ENCODE peak calls at places on chromosomes 7 and 10, in ten cellular contexts. R, O, P, I, Z, N, C, W, L and E are unnamed samples.

GRCh38 chr7:149854611-149855367 is 16.6 kb downstream of the ZNF862 start:
- DNase-seq in P (no peak), Z (peak; percentile 62), W (peak; percentile 53), C (no peak), L (no peak), R (peak; percentile 64), I (no peak), N (peak; percentile 81), O (no peak), E (peak; percentile 36)

GRCh38 chr7:158664406-158664805 is 40.2 kb downstream of the NCAPG2 start:
- DNase-seq in R (no peak), C (no peak), N (no peak), L (no peak), O (no peak), Z (no peak), P (no peak), W (no peak), I (no peak), E (no peak)

GRCh38 chr7:22013711-22014110 is 68.0 kb upstream of the CDCA7L start:
- DNase-seq in O (no peak), W (no peak), C (no peak), I (no peak), R (no peak), L (no peak), Z (no peak), P (no peak), N (no peak), E (no peak)

GRCh38 chr7:108002726-108003590 is at the start of gene LAMB1:
- DNase-seq in Z (peak; percentile 87), C (peak; percentile 83), R (peak; percentile 80), N (peak; percentile 98), L (peak; percentile 96), O (no peak), W (peak; percentile 73), I (peak; percentile 75), P (no peak), E (no peak)

GRCh38 chr7:5652118-5652517 is 129.3 kb downstream of the RNF216 start:
- DNase-seq in P (no peak), O (no peak), R (no peak), L (no peak), C (no peak), I (no peak), Z (no peak), N (no peak), W (no peak), E (no peak)

GRCh38 chr10:31120392-31120791 is 88.7 kb upstream of the ZNF438 start:
- DNase-seq in P (no peak), R (no peak), N (no peak), O (no peak), C (no peak), L (no peak), I (no peak), W (no peak), Z (no peak), E (no peak)

GRCh38 chr10:100508691-100509150 is 10.9 kb downstream of the SEC31B start:
- DNase-seq in P (no peak), N (peak; percentile 70), R (no peak), L (peak; percentile 60), Z (no peak), C (peak; percentile 73), O (peak; percentile 75), W (peak; percentile 56), I (peak; percentile 66), E (peak; percentile 46)

GRCh38 chr7:150370612-150371071 is 2.0 kb downstream of the REPIN1 start:
- DNase-seq in O (no peak), P (no peak), L (peak; percentile 5), C (no peak), Z (no peak), R (no peak), W (peak; percentile 55), I (no peak), N (no peak), E (no peak)

GRCh38 chr7:44279731-44280505 is 45.5 kb downstream of the CAMK2B start:
- DNase-seq in I (no peak), N (peak; percentile 28), O (no peak), W (no peak), C (no peak), R (peak; percentile 3), P (no peak), L (peak; percentile 39), Z (peak; percentile 38), E (no peak)

GRCh38 chr10:132175907-132176581 is 10.7 kb upstream of the DPYSL4 start:
- DNase-seq in I (no peak), N (peak; percentile 77), Z (no peak), R (peak; percentile 41), O (no peak), L (no peak), W (peak; percentile 25), C (peak; percentile 30), P (no peak), E (no peak)

GRCh38 chr10:13775786-13776780 is 189.3 kb downstream of the PRPF18 start:
- DNase-seq in O (no peak), P (no peak), W (no peak), R (no peak), L (no peak), I (no peak), N (no peak), C (peak; percentile 64), Z (no peak), E (no peak)

GRCh38 chr10:50216894-50217293 is 34.4 kb downstream of the ASAH2 start:
- DNase-seq in O (peak; percentile 85), W (peak; percentile 46), N (no peak), L (no peak), Z (no peak), I (no peak), P (no peak), C (no peak), R (no peak), E (no peak)

GRCh38 chr10:79347226-79347893 is at the start of gene PPIF:
- DNase-seq in I (peak; percentile 91), R (peak; percentile 96), Z (peak; percentile 98), N (peak; percentile 97), O (peak; percentile 96), W (peak; percentile 79), L (peak; percentile 95), P (peak; percentile 65), C (peak; percentile 93), E (peak; percentile 81)

GRCh38 chr10:79346388-79347225 is 662 bp upstream of the PPIF start:
- DNase-seq in N (peak; percentile 41), L (no peak), I (no peak), O (no peak), P (no peak), R (peak; percentile 34), Z (peak; percentile 54), W (no peak), C (no peak), E (peak; percentile 19)

GRCh38 chr10:79348640-79348988 is 1.3 kb downstream of the PPIF start:
- DNase-seq in N (no peak), Z (no peak), W (no peak), P (no peak), C (no peak), I (no peak), O (no peak), R (no peak), L (peak; percentile 44), E (no peak)

GRCh38 chr10:79349072-79349491 is 1.8 kb downstream of the PPIF start:
- DNase-seq in W (no peak), N (no peak), I (no peak), L (no peak), R (no peak), P (no peak), C (no peak), Z (no peak), O (no peak), E (no peak)

DNA sequence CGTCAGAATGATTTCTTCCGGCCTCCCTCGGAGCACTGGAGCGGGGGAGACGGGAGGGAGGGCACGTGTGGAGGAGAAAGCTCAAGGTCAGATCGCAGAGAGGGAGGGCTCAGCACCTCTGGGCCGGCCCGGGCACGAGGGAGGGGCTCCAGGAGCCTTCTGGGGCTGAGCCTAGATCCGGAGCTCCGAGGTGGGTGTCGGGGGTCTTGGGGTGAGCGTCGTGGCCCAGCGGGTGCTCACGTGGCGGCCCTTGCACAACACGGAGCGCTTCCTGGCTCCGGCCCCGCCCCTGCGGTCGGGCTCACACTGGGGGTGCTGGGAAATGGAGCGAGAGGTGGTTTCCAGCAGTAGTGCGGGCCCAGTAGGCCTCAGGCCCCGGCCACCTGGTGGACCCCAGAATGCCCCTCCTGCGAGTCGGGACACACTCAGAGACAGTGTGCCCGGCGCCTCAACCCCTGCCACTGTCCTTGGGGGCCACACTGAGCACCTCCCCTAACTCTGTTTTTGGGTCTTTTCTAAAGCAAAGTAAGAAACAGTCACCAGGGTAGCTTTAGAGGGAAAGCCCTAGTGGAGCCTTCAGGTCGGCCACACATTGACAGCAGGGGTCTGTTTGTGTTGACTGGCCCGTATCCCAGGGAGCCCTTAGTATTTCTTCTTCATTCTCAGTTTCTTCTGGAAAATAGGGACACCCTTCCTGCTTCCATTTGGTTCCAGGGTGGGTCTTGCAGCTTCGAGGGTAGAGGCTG is 798 bp downstream of the PPIF start:
- DNase-seq in O (peak; percentile 92), C (peak; percentile 57), R (peak; percentile 46), Z (peak; percentile 64), L (peak; percentile 89), W (peak; percentile 45), N (peak; percentile 78), I (peak; percentile 62), P (no peak), E (peak; percentile 8)
- TF ChIP-seq MAX in O (peak; percentile 97), C (peak; percentile 15), R (peak; percentile 90), Z (peak; percentile 75), L (peak; percentile 94), W (peak; percentile 97), N (peak; percentile 96), I (peak; percentile 92), P (peak; percentile 95), E (peak; percentile 94)

DNA sequence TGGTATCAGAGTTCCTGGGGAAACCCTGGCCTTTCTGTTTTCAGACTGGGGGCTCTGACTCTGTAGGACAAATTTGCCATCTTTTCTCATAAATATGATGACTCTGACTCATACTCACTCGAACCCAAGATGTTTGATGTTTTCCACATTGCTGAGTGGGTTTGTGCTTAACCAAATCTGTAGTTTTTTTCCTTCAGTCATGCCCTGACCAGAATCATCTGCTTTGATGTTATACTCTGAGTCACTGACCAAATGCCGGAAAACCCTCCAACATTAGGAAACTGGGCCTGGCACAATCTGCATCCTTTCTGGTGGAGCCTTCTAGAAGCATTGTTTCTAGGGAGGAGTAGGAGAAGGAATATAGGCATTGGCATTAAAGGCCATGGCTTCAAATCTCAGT is 118.7 kb downstream of the C10orf105 start:
- DNase-seq in O (no peak), I (no peak), W (no peak), N (no peak), R (no peak), L (no peak), P (no peak), Z (no peak), C (peak; percentile 70), E (no peak)
- TF ChIP-seq MAX in O (no peak), I (no peak), W (no peak), N (peak; percentile 65), R (no peak), L (no peak), P (no peak), Z (no peak), C (no peak), E (no peak)

GRCh38 chr10:88110355-88110754 is 246.9 kb downstream of the PTEN start:
- DNase-seq in P (no peak), N (no peak), Z (no peak), W (no peak), C (peak; percentile 12), R (no peak), L (no peak), O (peak; percentile 27), I (peak; percentile 52), E (peak; percentile 59)
- TF ChIP-seq MAX in P (no peak), N (no peak), Z (no peak), W (no peak), C (no peak), R (no peak), L (no peak), O (no peak), I (no peak), E (peak; percentile 49)

GRCh38 chr10:124708246-124708779 is 35.9 kb downstream of the FAM53B start:
- DNase-seq in W (peak; percentile 59), I (no peak), C (peak; percentile 84), O (no peak), Z (no peak), R (no peak), L (no peak), P (no peak), N (no peak), E (no peak)
- TF ChIP-seq MAX in W (peak; percentile 26), I (no peak), C (no peak), O (no peak), Z (no peak), R (no peak), L (no peak), P (no peak), N (no peak), E (no peak)